ENCODE peak calls at places on chromosomes 2 and 18, in six cellular contexts. S is HepG2, Y is K562, E is A549, D is upper lobe of left lung, C is GM12878. L is an unnamed sample.
A peak's percentile ranks its signal among the peaks of the same experiment; 100 is the strongest.

GRCh38 chr2:221562226-221562625 is 9.9 kb downstream of the EPHA4 start:
- ATAC-seq in S (no peak), Y (no peak), E (no peak), D (no peak), C (no peak), L (no peak)

GRCh38 chr2:120209427-120210233 is 13.6 kb downstream of the TMEM185B start:
- ATAC-seq in S (peak; percentile 18), Y (no peak), E (no peak), D (no peak), C (no peak), L (no peak)

GRCh38 chr2:241620419-241620769 is 16.6 kb downstream of the THAP4 start:
- ATAC-seq in S (no peak), Y (no peak), E (no peak), D (no peak), C (no peak), L (no peak)

GRCh38 chr18:63149200-63149587 is 170.4 kb downstream of the BCL2 start:
- ATAC-seq in S (no peak), Y (no peak), E (no peak), D (peak; percentile 15), C (no peak), L (no peak)

GRCh38 chr18:21257383-21257782 is 15.4 kb downstream of the GREB1L start:
- ATAC-seq in S (no peak), Y (no peak), E (no peak), D (no peak), C (no peak), L (no peak)

GRCh38 chr2:41910126-41910525 is 137.7 kb upstream of the PKDCC start:
- ATAC-seq in S (no peak), Y (no peak), E (peak; percentile 66), D (no peak), C (peak; percentile 52), L (no peak)

GRCh38 chr2:142946941-142947340 is 69.5 kb downstream of the KYNU start:
- ATAC-seq in S (no peak), Y (no peak), E (no peak), D (no peak), C (no peak), L (no peak)

GRCh38 chr2:180604077-180604476 is 376.3 kb upstream of the UBE2E3 start:
- ATAC-seq in S (peak; percentile 82), Y (peak; percentile 46), E (peak; percentile 76), D (no peak), C (peak; percentile 81), L (no peak)

GRCh38 chr18:51941999-51942398 is 398.0 kb upstream of the DCC start:
- ATAC-seq in S (no peak), Y (no peak), E (no peak), D (no peak), C (peak; percentile 43), L (no peak)

GRCh38 chr2:236840857-236841256 is 244.8 kb upstream of the COPS8 start:
- ATAC-seq in S (no peak), Y (no peak), E (no peak), D (no peak), C (no peak), L (no peak)

GRCh38 chr18:69495338-69495737 is 94.7 kb downstream of the DOK6 start:
- ATAC-seq in S (peak; percentile 31), Y (no peak), E (no peak), D (no peak), C (peak; percentile 25), L (no peak)

GRCh38 chr2:55063713-55064323 is 13.6 kb upstream of the RTN4 start:
- ATAC-seq in S (peak; percentile 98), Y (peak; percentile 86), E (peak; percentile 86), D (no peak), C (peak; percentile 70), L (no peak)

GRCh38 chr18:32669549-32670165 is 103.2 kb downstream of the KLHL14 start:
- ATAC-seq in S (peak; percentile 94), Y (no peak), E (peak; percentile 61), D (peak; percentile 16), C (peak; percentile 70), L (no peak)

GRCh38 chr2:67633212-67633856 is 236.2 kb downstream of the ETAA1 start:
- ATAC-seq in S (no peak), Y (no peak), E (no peak), D (peak; percentile 56), C (no peak), L (peak; percentile 60)

GRCh38 chr18:50115095-50115494 is 79.9 kb downstream of the MYO5B start:
- ATAC-seq in S (peak; percentile 41), Y (no peak), E (no peak), D (peak; percentile 42), C (no peak), L (no peak)

GRCh38 chr2:52904511-52904910 is 863.1 kb upstream of the CHAC2 start:
- ATAC-seq in S (no peak), Y (no peak), E (no peak), D (no peak), C (no peak), L (no peak)

GRCh38 chr2:96108578-96109561 is 7.5 kb downstream of the ADRA2B start:
- ATAC-seq in S (peak; percentile 16), Y (no peak), E (no peak), D (peak; percentile 34), C (peak; percentile 18), L (peak; percentile 44)

GRCh38 chr2:135227386-135227785 is 175.3 kb downstream of the RAB3GAP1 start:
- ATAC-seq in S (no peak), Y (no peak), E (no peak), D (no peak), C (no peak), L (no peak)

GRCh38 chr2:160928854-160929301 is 231.3 kb upstream of the TANK start:
- ATAC-seq in S (peak; percentile 76), Y (no peak), E (no peak), D (peak; percentile 24), C (no peak), L (peak; percentile 43)

GRCh38 chr2:189446780-189447179 is 5.5 kb downstream of the WDR75 start:
- ATAC-seq in S (no peak), Y (no peak), E (no peak), D (no peak), C (no peak), L (no peak)

GRCh38 chr2:118774458-118775133 is 72.9 kb downstream of the EN1 start:
- ATAC-seq in S (peak; percentile 90), Y (peak; percentile 99), E (peak; percentile 98), D (peak; percentile 93), C (peak; percentile 22), L (no peak)

GRCh38 chr2:47172156-47172921 is 17.2 kb upstream of the STPG4 start:
- ATAC-seq in S (no peak), Y (no peak), E (no peak), D (no peak), C (no peak), L (no peak)
- H3K27ac ChIP-seq in S (peak overlapping the region; percentile 66), Y (no peak overlapping the region), E (no peak overlapping the region), D (peak overlapping the region; percentile 99), C (no peak overlapping the region), L (peak overlapping the region; percentile 99)

DNA sequence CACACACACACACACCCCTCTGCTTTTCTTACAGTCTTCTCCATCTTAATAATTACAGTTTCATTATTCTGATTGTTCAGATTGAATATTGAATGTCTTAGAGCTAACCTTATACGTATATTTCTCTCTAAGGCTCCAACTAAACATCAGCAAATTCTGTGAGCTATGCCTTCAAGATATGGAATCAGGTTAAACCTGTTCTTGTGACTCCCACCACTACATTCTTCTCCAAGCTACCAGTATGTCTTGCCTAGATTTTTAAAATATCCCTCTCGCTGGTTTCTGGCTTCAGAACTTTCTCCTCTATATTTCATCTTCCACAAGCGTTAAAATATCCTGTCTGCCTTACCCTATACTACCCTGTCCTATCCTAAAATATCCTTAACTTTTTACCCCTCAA is 1346.4 kb upstream of the CDH2 start:
- ATAC-seq in S (no peak), Y (no peak), E (no peak), D (no peak), C (no peak), L (no peak)
- TF ChIP-seq EP300 in S (no peak), Y (no peak), E (no peak), D (no peak), C (no peak), L (no peak)

GRCh38 chr2:202064881-202065230 is 8.2 kb upstream of the KIAA2012 start:
- ATAC-seq in S (no peak), Y (no peak), E (no peak), D (no peak), C (no peak), L (no peak)
- H3K27ac ChIP-seq in S (no peak overlapping the region), Y (no peak overlapping the region), E (no peak overlapping the region), D (no peak overlapping the region), C (no peak overlapping the region), L (no peak overlapping the region)

GRCh38 chr2:146591907-146592306 is 1252.9 kb upstream of the ACVR2A start:
- ATAC-seq in S (no peak), Y (no peak), E (no peak), D (no peak), C (no peak), L (no peak)
- TF ChIP-seq EP300 in S (no peak), Y (no peak), E (no peak), D (no peak), C (no peak), L (no peak)

GRCh38 chr2:31270871-31271270 is 36.9 kb downstream of the EHD3 start:
- ATAC-seq in S (no peak), Y (no peak), E (no peak), D (no peak), C (no peak), L (no peak)
- H3K27ac ChIP-seq in S (no peak overlapping the region), Y (no peak overlapping the region), E (no peak overlapping the region), D (no peak overlapping the region), C (no peak overlapping the region), L (no peak overlapping the region)